ENCODE peak calls at places on chromosomes 6 and 20, in six cellular contexts. V is stimulated activated naive CD8-positive, alpha-beta T cell treated with anti-CD3 and anti-CD28 coated beads, Interleukin-15, Interleukin-2, amounts not matched to agents 100 U/mL and 50 U/mL, for 24 hours; J is cardiac fibroblast; D is bronchial epithelial cell; C is AG08395; M is GM19239. Q is an unnamed sample.

GRCh38 chr6:21780144-21780543 is 186.6 kb downstream of the SOX4 start:
- DNase-seq in V (no peak), J (no peak), D (no peak), C (no peak), M (no peak), Q (no peak)

GRCh38 chr20:31675828-31676533 is 38.3 kb downstream of the COX4I2 start:
- DNase-seq in V (peak; percentile 69), J (peak; percentile 95), D (no peak), C (no peak), M (no peak), Q (peak; percentile 47)

GRCh38 chr20:46827718-46828458 is 66.8 kb upstream of the EYA2 start:
- DNase-seq in V (no peak), J (no peak), D (no peak), C (no peak), M (no peak), Q (no peak)

GRCh38 chr6:131976545-131977061 is 25.4 kb upstream of the CCN2 start:
- DNase-seq in V (no peak), J (peak; percentile 88), D (no peak), C (no peak), M (no peak), Q (no peak)

GRCh38 chr6:118844915-118845314 is 49.0 kb upstream of the ASF1A start:
- DNase-seq in V (no peak), J (peak; percentile 10), D (no peak), C (no peak), M (no peak), Q (no peak)

GRCh38 chr6:18214003-18214402 is 50.3 kb downstream of the DEK start:
- DNase-seq in V (no peak), J (no peak), D (no peak), C (no peak), M (no peak), Q (no peak)

GRCh38 chr20:19688031-19688806 is 69.8 kb upstream of the RIN2 start:
- DNase-seq in V (no peak), J (peak; percentile 97), D (peak; percentile 90), C (peak; percentile 96), M (no peak), Q (no peak)

GRCh38 chr6:56416247-56416646 is 168.9 kb upstream of the COL21A1 start:
- DNase-seq in V (no peak), J (no peak), D (no peak), C (peak; percentile 31), M (no peak), Q (no peak)

GRCh38 chr6:141041596-141042087 is 1091.1 kb upstream of the GJE1 start:
- DNase-seq in V (no peak), J (no peak), D (no peak), C (no peak), M (no peak), Q (no peak)

GRCh38 chr20:9831032-9831431 is 7.8 kb downstream of the PAK5 start:
- DNase-seq in V (no peak), J (no peak), D (no peak), C (no peak), M (no peak), Q (no peak)

GRCh38 chr20:6074145-6074561 is 20.3 kb upstream of the LRRN4 start:
- DNase-seq in V (no peak), J (peak; percentile 39), D (no peak), C (peak; percentile 41), M (no peak), Q (no peak)

GRCh38 chr6:42368156-42368555 is 83.6 kb downstream of the TRERF1 start:
- DNase-seq in V (peak; percentile 71), J (no peak), D (no peak), C (no peak), M (peak; percentile 22), Q (no peak)

GRCh38 chr6:8064638-8065518 is 689 bp upstream of the BLOC1S5 start:
- DNase-seq in V (peak; percentile 10), J (no peak), D (no peak), C (no peak), M (no peak), Q (no peak)

GRCh38 chr6:46366190-46366900 is 124.9 kb downstream of the RCAN2 start:
- DNase-seq in V (no peak), J (no peak), D (no peak), C (no peak), M (no peak), Q (no peak)

GRCh38 chr6:45681860-45682488 is 304.2 kb upstream of the SUPT3H start:
- DNase-seq in V (peak; percentile 46), J (peak; percentile 66), D (peak; percentile 50), C (peak; percentile 22), M (peak; percentile 58), Q (peak; percentile 19)

GRCh38 chr20:21102252-21102609 is 3.9 kb downstream of the LINC00237 start:
- DNase-seq in V (peak; percentile 19), J (no peak), D (no peak), C (no peak), M (no peak), Q (no peak)

GRCh38 chr20:4946585-4947378 is 54.5 kb downstream of the SLC23A2 start:
- DNase-seq in V (peak; percentile 23), J (peak; percentile 54), D (no peak), C (no peak), M (no peak), Q (no peak)

GRCh38 chr6:22732186-22732970 is 163.0 kb downstream of the HDGFL1 start:
- DNase-seq in V (no peak), J (no peak), D (no peak), C (no peak), M (no peak), Q (no peak)

GRCh38 chr6:170291271-170292110 is 613 bp upstream of the DLL1 start:
- DNase-seq in V (peak; percentile 61), J (no peak), D (peak; percentile 52), C (no peak), M (no peak), Q (peak; percentile 41)

GRCh38 chr20:50731055-50731929 is at the start of gene PARD6B:
- DNase-seq in V (peak; percentile 99), J (peak; percentile 91), D (peak; percentile 96), C (peak; percentile 97), M (peak; percentile 95), Q (peak; percentile 99)

GRCh38 chr6:166955865-166956443 is 396 bp downstream of the RNASET2 start:
- DNase-seq in V (no peak), J (no peak), D (peak; percentile 16), C (peak; percentile 24), M (no peak), Q (peak; percentile 32)

GRCh38 chr6:108732101-108732870 is 115.9 kb upstream of the ARMC2 start:
- DNase-seq in V (no peak), J (peak; percentile 72), D (peak; percentile 90), C (peak; percentile 63), M (no peak), Q (no peak)

GRCh38 chr20:63457737-63458136 is 14.7 kb downstream of the KCNQ2 start:
- DNase-seq in V (no peak), J (peak; percentile 59), D (peak; percentile 12), C (peak; percentile 58), M (no peak), Q (no peak)

GRCh38 chr20:19304389-19304788 is 91.9 kb downstream of the SLC24A3 start:
- DNase-seq in V (no peak), J (no peak), D (no peak), C (no peak), M (no peak), Q (no peak)

GRCh38 chr6:84150680-84151079 is 76.8 kb downstream of the CEP162 start:
- DNase-seq in V (no peak), J (peak; percentile 88), D (peak; percentile 76), C (peak; percentile 64), M (no peak), Q (no peak)

GRCh38 chr6:137571854-137572253 is 77.7 kb upstream of the OLIG3 start:
- DNase-seq in V (peak; percentile 66), J (peak; percentile 41), D (peak; percentile 50), C (no peak), M (peak; percentile 28), Q (peak; percentile 54)

GRCh38 chr20:51531141-51531710 is 11.3 kb downstream of the NFATC2 start:
- DNase-seq in V (peak; percentile 80), J (no peak), D (peak; percentile 89), C (no peak), M (no peak), Q (peak; percentile 55)

GRCh38 chr6:159513074-159513473 is 180.0 kb downstream of the SOD2 start:
- DNase-seq in V (no peak), J (no peak), D (no peak), C (no peak), M (no peak), Q (no peak)

GRCh38 chr6:3151705-3152104 is 5.6 kb downstream of the TUBB2A start:
- DNase-seq in V (no peak), J (no peak), D (no peak), C (no peak), M (no peak), Q (no peak)

GRCh38 chr20:24634855-24635254 is 165.4 kb downstream of the SYNDIG1 start:
- DNase-seq in V (no peak), J (peak; percentile 84), D (peak; percentile 62), C (peak; percentile 96), M (no peak), Q (no peak)

GRCh38 chr6:37371158-37372083 is 17.6 kb downstream of the RNF8 start:
- DNase-seq in V (no peak), J (no peak), D (no peak), C (no peak), M (no peak), Q (no peak)

GRCh38 chr6:17910178-17910577 is 77.3 kb downstream of the KIF13A start:
- DNase-seq in V (no peak), J (no peak), D (no peak), C (no peak), M (no peak), Q (no peak)

GRCh38 chr20:43537921-43538854 is 20.6 kb upstream of the SGK2 start:
- DNase-seq in V (peak; percentile 59), J (peak; percentile 74), D (peak; percentile 50), C (peak; percentile 78), M (peak; percentile 35), Q (peak; percentile 34)

Q was measured in T-cell.